ENCODE peak calls at places on chromosomes 1 and 21, in ten cellular contexts. U is vagina, W is coronary artery, Q is left lung, M is ovary, P is osteoblast, L is psoas muscle, Y is tibial nerve, C is AG04450, K is Panc1. O is an unnamed sample.

GRCh38 chr1:223878598-223879325 is 33.0 kb upstream of the TP53BP2 start:
- DNase-seq in U (no peak), W (no peak), Q (no peak), M (no peak), P (no peak), L (no peak), Y (no peak), C (no peak), K (no peak), O (no peak)

GRCh38 chr1:229325873-229326502 is 16.9 kb downstream of the CCSAP start:
- DNase-seq in U (no peak), W (no peak), Q (no peak), M (no peak), P (no peak), L (no peak), Y (no peak), C (no peak), K (no peak), O (no peak)

GRCh38 chr1:207309775-207310273 is 11.7 kb upstream of the CD55 start:
- DNase-seq in U (no peak), W (no peak), Q (no peak), M (no peak), P (peak; percentile 66), L (peak; percentile 59), Y (no peak), C (peak; percentile 38), K (peak; percentile 79), O (no peak)

GRCh38 chr21:41776778-41777177 is 9.9 kb upstream of the RIPK4 start:
- DNase-seq in U (no peak), W (no peak), Q (no peak), M (no peak), P (no peak), L (no peak), Y (no peak), C (no peak), K (no peak), O (no peak)

GRCh38 chr1:64550505-64550904 is 80.6 kb downstream of the CACHD1 start:
- DNase-seq in U (no peak), W (no peak), Q (no peak), M (no peak), P (no peak), L (no peak), Y (no peak), C (no peak), K (no peak), O (no peak)

GRCh38 chr1:18602533-18603211 is 28.0 kb upstream of the PAX7 start:
- DNase-seq in U (no peak), W (no peak), Q (no peak), M (no peak), P (no peak), L (no peak), Y (no peak), C (no peak), K (no peak), O (no peak)

GRCh38 chr1:222798111-222798510 is 16.7 kb upstream of the DISP1 start:
- DNase-seq in U (no peak), W (no peak), Q (no peak), M (no peak), P (no peak), L (no peak), Y (no peak), C (no peak), K (no peak), O (no peak)

GRCh38 chr1:36476945-36477344 is 5.8 kb downstream of the CSF3R start:
- DNase-seq in U (no peak), W (no peak), Q (no peak), M (no peak), P (peak; percentile 82), L (no peak), Y (no peak), C (no peak), K (no peak), O (no peak)

GRCh38 chr1:229557913-229558414 is 543 bp downstream of the ABCB10 start:
- DNase-seq in U (no peak), W (no peak), Q (peak; percentile 91), M (peak; percentile 41), P (peak; percentile 89), L (peak; percentile 73), Y (no peak), C (no peak), K (no peak), O (peak; percentile 72)

GRCh38 chr21:35189077-35189863 is 140.2 kb upstream of the RUNX1 start:
- DNase-seq in U (no peak), W (no peak), Q (no peak), M (peak; percentile 36), P (no peak), L (no peak), Y (no peak), C (peak; percentile 87), K (no peak), O (peak; percentile 18)
- H3K27ac ChIP-seq in U (no peak overlapping the region), W (no peak overlapping the region), Q (no peak overlapping the region), M (no peak overlapping the region), P (no peak overlapping the region), L (peak overlapping the region; percentile 82), Y (no peak overlapping the region), C (no peak overlapping the region), K (no peak overlapping the region), O (no peak overlapping the region)

GRCh38 chr1:104294259-104294658 is 544.6 kb downstream of the AMY1C start:
- DNase-seq in U (no peak), W (no peak), Q (no peak), M (no peak), P (no peak), L (no peak), Y (no peak), C (no peak), K (no peak), O (no peak)

GRCh38 chr1:104295516-104295915 is 545.8 kb downstream of the AMY1C start:
- DNase-seq in U (no peak), W (no peak), Q (no peak), M (no peak), P (no peak), L (no peak), Y (no peak), C (no peak), K (no peak), O (no peak)

DNA sequence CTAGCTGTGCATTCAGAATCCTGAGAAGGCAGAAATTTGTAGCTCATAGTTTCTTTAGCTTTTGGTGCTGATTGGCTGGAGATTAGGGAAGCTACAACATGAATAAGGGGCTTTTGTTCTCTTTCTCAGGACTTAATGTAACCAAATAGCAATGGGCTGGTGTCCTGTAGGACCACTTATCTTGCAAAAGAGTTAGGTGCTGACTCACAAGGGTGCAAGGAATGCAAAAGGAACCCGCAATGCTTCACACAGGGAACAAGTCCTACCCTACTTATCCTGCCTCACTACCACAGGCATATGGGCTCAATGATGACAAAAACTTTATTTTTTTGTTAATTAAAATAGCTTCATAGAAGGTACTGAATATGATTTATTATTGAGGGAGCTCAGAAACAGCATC is 541.5 kb downstream of the AMY1C start:
- DNase-seq in U (no peak), W (no peak), Q (no peak), M (no peak), P (no peak), L (no peak), Y (no peak), C (no peak), K (no peak), O (no peak)
- H3K27ac ChIP-seq in U (no peak overlapping the region), W (no peak overlapping the region), Q (no peak overlapping the region), M (no peak overlapping the region), P (no peak overlapping the region), L (no peak overlapping the region), Y (no peak overlapping the region), C (no peak overlapping the region), K (no peak overlapping the region), O (no peak overlapping the region)

GRCh38 chr1:230901711-230902110 is 33.4 kb upstream of the C1orf198 start:
- DNase-seq in U (no peak), W (no peak), Q (peak; percentile 76), M (no peak), P (no peak), L (no peak), Y (no peak), C (no peak), K (no peak), O (no peak)
- H3K27ac ChIP-seq in U (no peak overlapping the region), W (peak overlapping the region; percentile 76), Q (peak overlapping the region; percentile 64), M (no peak overlapping the region), P (no peak overlapping the region), L (no peak overlapping the region), Y (no peak overlapping the region), C (no peak overlapping the region), K (no peak overlapping the region), O (no peak overlapping the region)

DNA sequence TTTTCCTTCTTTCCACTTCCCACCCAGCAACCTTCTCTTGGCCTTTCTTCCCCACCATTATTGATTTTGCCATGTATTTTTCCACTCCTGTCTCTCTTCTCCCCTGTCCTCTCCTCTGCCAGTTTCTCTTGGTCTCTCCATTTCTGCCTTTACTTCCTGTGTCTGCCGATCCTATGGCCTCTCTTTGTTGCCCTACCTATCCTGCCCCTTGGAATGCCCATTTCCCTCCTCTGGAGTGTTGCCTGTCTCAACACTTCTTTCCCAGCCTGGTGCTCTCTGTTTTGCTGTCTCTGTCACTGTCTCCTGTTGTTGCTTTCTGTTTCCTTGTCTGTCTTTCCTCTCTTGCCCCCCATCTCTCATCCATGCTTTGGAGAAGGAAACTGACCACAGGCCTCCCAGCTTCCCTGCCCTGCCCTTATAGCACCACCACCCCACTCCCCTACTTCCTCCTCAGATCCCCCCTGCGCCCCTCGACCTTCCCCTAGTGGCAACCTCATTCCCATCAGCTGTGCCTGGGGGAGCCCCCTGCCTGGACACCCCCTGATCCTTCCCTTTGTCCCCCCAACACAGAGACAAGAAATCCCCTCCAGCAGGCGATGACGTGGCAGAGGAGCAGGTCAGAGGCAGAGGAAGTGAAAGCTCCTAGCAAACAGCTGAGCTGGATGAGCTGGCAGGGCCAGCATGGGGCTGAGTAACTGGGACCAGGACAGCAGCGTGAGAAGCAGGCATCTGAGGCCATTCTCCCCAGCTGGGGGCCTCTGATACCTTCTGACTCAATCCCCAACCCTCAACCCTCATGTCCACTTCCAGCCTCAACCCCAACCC is 6.6 kb upstream of the ETV3L start:
- DNase-seq in U (no peak), W (no peak), Q (no peak), M (no peak), P (peak; percentile 99), L (no peak), Y (no peak), C (peak; percentile 70), K (no peak), O (peak; percentile 68)
- H3K27ac ChIP-seq in U (no peak overlapping the region), W (no peak overlapping the region), Q (peak overlapping the region; percentile 41), M (no peak overlapping the region), P (peak overlapping the region; percentile 78), L (no peak overlapping the region), Y (no peak overlapping the region), C (peak overlapping the region; percentile 87), K (no peak overlapping the region), O (no peak overlapping the region)

O was measured in right cardiac atrium.